ENCODE peak calls at places on chromosome 2, in four cellular contexts. One of them, this sample, is unnamed.
A peak's percentile ranks its signal among the peaks of the same experiment; 100 is the strongest.

GRCh38 chr2:76692896-76693295 is 829.3 kb downstream of the LRRTM4 start:
- DNase-seq in H1: no peak
- DNase-seq in HCT116: no peak
- DNase-seq in GM12878: no peak
- DNase-seq in this sample: no peak

GRCh38 chr2:101360229-101360628 is 27.1 kb downstream of the CREG2 start:
- DNase-seq in H1: no peak
- DNase-seq in HCT116: peak; percentile 75
- DNase-seq in GM12878: no peak
- DNase-seq in this sample: no peak

GRCh38 chr2:239002591-239002959 is 154.7 kb downstream of the TWIST2 start:
- DNase-seq in H1: no peak
- DNase-seq in HCT116: no peak
- DNase-seq in GM12878: no peak
- DNase-seq in this sample: no peak

GRCh38 chr2:158923180-158923594 is 45.3 kb upstream of the TANC1 start:
- DNase-seq in H1: peak; percentile 50
- DNase-seq in HCT116: no peak
- DNase-seq in GM12878: no peak
- DNase-seq in this sample: no peak

GRCh38 chr2:21203976-21204375 is 80.2 kb downstream of the TDRD15 start:
- DNase-seq in H1: no peak
- DNase-seq in HCT116: no peak
- DNase-seq in GM12878: no peak
- DNase-seq in this sample: no peak

GRCh38 chr2:69315160-69315761 is 71.8 kb downstream of the GFPT1 start:
- DNase-seq in H1: no peak
- DNase-seq in HCT116: no peak
- DNase-seq in GM12878: no peak
- DNase-seq in this sample: no peak

GRCh38 chr2:213069531-213069930 is 81.9 kb downstream of the IKZF2 start:
- DNase-seq in H1: no peak
- DNase-seq in HCT116: no peak
- DNase-seq in GM12878: no peak
- DNase-seq in this sample: no peak

GRCh38 chr2:43340066-43340465 is 113.7 kb upstream of the ZFP36L2 start:
- DNase-seq in H1: no peak
- DNase-seq in HCT116: no peak
- DNase-seq in GM12878: no peak
- DNase-seq in this sample: no peak

GRCh38 chr2:223545830-223546229 is 56.3 kb downstream of the SCG2 start:
- DNase-seq in H1: no peak
- DNase-seq in HCT116: no peak
- DNase-seq in GM12878: no peak
- DNase-seq in this sample: no peak

GRCh38 chr2:196336715-196337617 is 165.6 kb upstream of the STK17B start:
- DNase-seq in H1: no peak
- DNase-seq in HCT116: no peak
- DNase-seq in GM12878: peak; percentile 12
- DNase-seq in this sample: peak; percentile 46

GRCh38 chr2:220555961-220556360 is 928.5 kb downstream of the SLC4A3 start:
- DNase-seq in H1: no peak
- DNase-seq in HCT116: no peak
- DNase-seq in GM12878: no peak
- DNase-seq in this sample: no peak

GRCh38 chr2:12685956-12686355 is 30.8 kb upstream of the TRIB2 start:
- DNase-seq in H1: no peak
- DNase-seq in HCT116: no peak
- DNase-seq in GM12878: no peak
- DNase-seq in this sample: no peak

GRCh38 chr2:85504434-85505261 is 34.3 kb upstream of the MAT2A start:
- DNase-seq in H1: no peak
- DNase-seq in HCT116: peak; percentile 72
- DNase-seq in GM12878: no peak
- DNase-seq in this sample: peak; percentile 27

GRCh38 chr2:240060977-240061591 is 7.8 kb upstream of the OR6B3 start:
- DNase-seq in H1: no peak
- DNase-seq in HCT116: peak; percentile 54
- DNase-seq in GM12878: no peak
- DNase-seq in this sample: peak; percentile 24

GRCh38 chr2:160715428-160715827 is 221.8 kb upstream of the RBMS1 start:
- DNase-seq in H1: no peak
- DNase-seq in HCT116: no peak
- DNase-seq in GM12878: no peak
- DNase-seq in this sample: no peak

GRCh38 chr2:162153608-162154224 is 1.7 kb upstream of the GCG start:
- DNase-seq in H1: peak; percentile 72
- DNase-seq in HCT116: peak; percentile 52
- DNase-seq in GM12878: no peak
- DNase-seq in this sample: no peak

GRCh38 chr2:145723872-145724271 is 1204.0 kb upstream of the ZEB2 start:
- DNase-seq in H1: no peak
- DNase-seq in HCT116: no peak
- DNase-seq in GM12878: no peak
- DNase-seq in this sample: peak; percentile 46

GRCh38 chr2:224938670-224939309 is 103.5 kb downstream of the DOCK10 start:
- DNase-seq in H1: no peak
- DNase-seq in HCT116: no peak
- DNase-seq in GM12878: no peak
- DNase-seq in this sample: no peak

GRCh38 chr2:161165811-161166210 is 5.6 kb downstream of the TANK start:
- DNase-seq in H1: no peak
- DNase-seq in HCT116: no peak
- DNase-seq in GM12878: no peak
- DNase-seq in this sample: no peak

GRCh38 chr2:157866666-157867642 is 9.2 kb downstream of the ACVR1 start:
- DNase-seq in H1: no peak
- DNase-seq in HCT116: no peak
- DNase-seq in GM12878: no peak
- DNase-seq in this sample: no peak

GRCh38 chr2:179460101-179460500 is 195.5 kb upstream of the SESTD1 start:
- DNase-seq in H1: no peak
- DNase-seq in HCT116: no peak
- DNase-seq in GM12878: no peak
- DNase-seq in this sample: no peak

GRCh38 chr2:73952499-73953446 is 26.1 kb downstream of the DGUOK start:
- DNase-seq in H1: no peak
- DNase-seq in HCT116: no peak
- DNase-seq in GM12878: no peak
- DNase-seq in this sample: no peak

GRCh38 chr2:133152801-133153200 is 415.5 kb downstream of the NCKAP5 start:
- DNase-seq in H1: no peak
- DNase-seq in HCT116: no peak
- DNase-seq in GM12878: no peak
- DNase-seq in this sample: no peak

GRCh38 chr2:176544579-176545365 is 275.5 kb downstream of the MTX2 start:
- DNase-seq in H1: no peak
- DNase-seq in HCT116: no peak
- DNase-seq in GM12878: no peak
- DNase-seq in this sample: no peak

GRCh38 chr2:72824224-72824842 is 1.5 kb downstream of the EXOC6B start:
- DNase-seq in H1: no peak
- DNase-seq in HCT116: peak; percentile 47
- DNase-seq in GM12878: no peak
- DNase-seq in this sample: peak; percentile 30

GRCh38 chr2:142880275-142880674 is 2.8 kb downstream of the KYNU start:
- DNase-seq in H1: no peak
- DNase-seq in HCT116: no peak
- DNase-seq in GM12878: no peak
- DNase-seq in this sample: no peak

GRCh38 chr2:101173707-101174295 is 22.6 kb upstream of the TBC1D8 start:
- DNase-seq in H1: no peak
- DNase-seq in HCT116: no peak
- DNase-seq in GM12878: peak; percentile 15
- DNase-seq in this sample: no peak

GRCh38 chr2:143885461-143885860 is 634.5 kb downstream of the ZEB2 start:
- DNase-seq in H1: no peak
- DNase-seq in HCT116: no peak
- DNase-seq in GM12878: no peak
- DNase-seq in this sample: no peak

GRCh38 chr2:109243526-109244425 is 114.8 kb downstream of the SH3RF3 start:
- DNase-seq in H1: no peak
- DNase-seq in HCT116: no peak
- DNase-seq in GM12878: no peak
- DNase-seq in this sample: no peak

GRCh38 chr2:208638059-208638458 is 231.5 kb downstream of the PTH2R start:
- DNase-seq in H1: no peak
- DNase-seq in HCT116: no peak
- DNase-seq in GM12878: no peak
- DNase-seq in this sample: peak; percentile 12
- TF ChIP-seq EGR1 in H1: no peak
- TF ChIP-seq EGR1 in HCT116: no peak
- TF ChIP-seq EGR1 in GM12878: no peak
- TF ChIP-seq EGR1 in this sample: peak; percentile 12

GRCh38 chr2:54669677-54670484 is 53.6 kb upstream of the EML6 start:
- DNase-seq in H1: no peak
- DNase-seq in HCT116: no peak
- DNase-seq in GM12878: no peak
- DNase-seq in this sample: no peak
- TF ChIP-seq EGR1 in H1: no peak
- TF ChIP-seq EGR1 in HCT116: no peak
- TF ChIP-seq EGR1 in GM12878: no peak
- TF ChIP-seq EGR1 in this sample: no peak

DNA sequence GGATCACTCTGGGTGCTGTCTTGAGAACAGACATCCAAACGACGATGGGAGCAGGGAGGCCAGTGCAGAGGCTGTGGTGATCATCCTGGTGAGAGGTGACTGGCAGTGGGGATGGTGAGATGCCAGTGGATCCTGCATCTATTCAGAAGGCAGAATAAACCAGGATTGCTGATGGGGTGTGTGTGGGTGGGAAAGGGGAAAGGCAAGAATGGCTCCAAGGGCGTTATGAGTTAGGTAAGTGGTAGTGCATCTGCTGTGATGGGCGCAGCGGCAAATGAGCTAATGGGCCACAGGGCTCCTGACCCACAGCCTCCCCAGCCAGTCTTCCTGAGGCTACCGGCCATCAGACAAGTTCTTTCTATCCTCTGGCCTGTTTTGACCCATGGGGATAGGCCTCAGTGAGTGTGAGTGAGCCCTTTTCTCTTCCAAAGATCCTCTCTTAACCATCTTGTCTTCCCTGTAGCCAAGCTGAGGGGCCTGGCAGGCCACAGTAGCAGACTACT is 29.6 kb downstream of the SERTAD2 start:
- DNase-seq in H1: peak; percentile 39
- DNase-seq in HCT116: no peak
- DNase-seq in GM12878: no peak
- DNase-seq in this sample: no peak
- TF ChIP-seq EGR1 in H1: no peak
- TF ChIP-seq EGR1 in HCT116: no peak
- TF ChIP-seq EGR1 in GM12878: no peak
- TF ChIP-seq EGR1 in this sample: no peak

DNA sequence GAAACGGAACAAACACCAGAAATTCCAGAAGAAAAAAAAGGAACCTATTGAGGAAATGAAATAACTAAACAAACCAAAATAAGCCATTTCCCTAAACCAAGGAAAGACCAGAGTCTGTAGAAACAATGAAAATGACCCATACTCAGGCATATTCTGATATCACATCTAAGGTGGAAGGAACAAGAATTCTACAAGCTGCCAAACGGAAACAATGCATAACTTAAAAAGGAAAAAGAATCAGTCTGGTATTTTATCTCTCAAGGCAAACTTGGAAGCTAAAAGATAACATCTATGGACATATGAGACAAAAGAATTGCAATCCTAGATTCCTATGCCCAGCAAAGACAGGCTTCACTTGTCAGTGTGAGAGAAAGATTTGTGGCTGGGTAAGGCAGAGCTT is 326.2 kb downstream of the PDE11A start:
- DNase-seq in H1: no peak
- DNase-seq in HCT116: no peak
- DNase-seq in GM12878: no peak
- DNase-seq in this sample: no peak
- TF ChIP-seq EGR1 in H1: no peak
- TF ChIP-seq EGR1 in HCT116: no peak
- TF ChIP-seq EGR1 in GM12878: no peak
- TF ChIP-seq EGR1 in this sample: no peak

DNA sequence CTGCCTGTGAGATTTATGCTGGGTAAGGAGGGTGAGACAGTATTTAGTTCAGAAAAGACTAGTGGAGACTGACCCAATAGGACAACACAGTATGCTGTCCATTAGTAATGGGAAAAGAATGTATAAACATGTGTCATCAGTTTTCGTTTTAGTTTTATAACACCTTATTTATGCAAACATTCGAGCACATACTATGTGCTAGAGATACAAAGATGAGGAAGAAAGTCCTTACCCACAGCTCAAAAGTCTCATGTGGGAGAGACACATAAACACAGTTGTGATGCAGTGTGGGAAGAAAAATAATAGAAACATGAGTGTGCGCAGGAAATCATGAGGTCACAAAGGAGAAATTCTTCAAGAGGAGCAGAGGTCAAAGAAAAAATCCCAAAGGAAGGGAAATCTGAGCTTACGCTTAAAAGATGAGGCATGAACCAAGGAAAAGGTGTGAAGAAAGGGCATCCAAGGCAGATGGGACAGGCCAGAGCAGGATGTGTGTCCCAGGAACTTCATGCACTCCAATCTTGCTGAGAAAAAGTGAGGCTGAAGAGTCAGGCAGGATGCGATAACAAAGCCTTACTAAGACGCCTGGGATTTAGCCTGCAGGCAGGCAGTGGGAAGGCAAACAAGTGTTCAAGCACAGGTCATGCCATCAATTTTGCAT is 8.1 kb downstream of the METTL21A start:
- DNase-seq in H1: peak; percentile 29
- DNase-seq in HCT116: peak; percentile 67
- DNase-seq in GM12878: no peak
- DNase-seq in this sample: no peak
- TF ChIP-seq EGR1 in H1: no peak
- TF ChIP-seq EGR1 in HCT116: no peak
- TF ChIP-seq EGR1 in GM12878: no peak
- TF ChIP-seq EGR1 in this sample: no peak

GRCh38 chr2:2229898-2230817 is 100.9 kb downstream of the MYT1L start:
- DNase-seq in H1: no peak
- DNase-seq in HCT116: no peak
- DNase-seq in GM12878: no peak
- DNase-seq in this sample: no peak
- TF ChIP-seq EGR1 in H1: no peak
- TF ChIP-seq EGR1 in HCT116: no peak
- TF ChIP-seq EGR1 in GM12878: no peak
- TF ChIP-seq EGR1 in this sample: no peak

DNA sequence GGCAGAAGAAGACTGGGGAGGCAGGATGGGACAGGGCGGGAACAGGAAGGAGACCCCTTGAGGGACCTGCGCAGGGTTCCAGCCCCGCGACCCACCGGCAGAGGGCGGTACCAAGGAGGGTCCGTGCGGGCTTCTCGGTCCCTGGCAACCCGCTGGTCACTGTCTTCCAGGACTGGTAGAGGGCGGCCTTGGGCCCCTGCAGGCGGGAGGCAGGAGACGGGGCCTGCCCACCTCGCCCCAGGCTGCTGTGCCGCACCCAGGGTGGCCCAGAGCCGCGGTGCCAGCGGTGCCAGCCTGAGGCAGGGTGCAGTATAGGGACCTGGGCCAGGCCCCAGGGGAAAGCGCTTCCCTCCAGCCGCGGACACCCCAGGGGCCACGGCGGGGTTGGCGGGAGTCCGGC is 34.5 kb downstream of the NEURL3 start:
- DNase-seq in H1: peak; percentile 96
- DNase-seq in HCT116: no peak
- DNase-seq in GM12878: no peak
- DNase-seq in this sample: peak; percentile 50
- TF ChIP-seq EGR1 in H1: no peak
- TF ChIP-seq EGR1 in HCT116: no peak
- TF ChIP-seq EGR1 in GM12878: no peak
- TF ChIP-seq EGR1 in this sample: no peak